ENCODE peak calls at places on chromosome 15, in eight cellular contexts. Z is AG10803, Y is lung, H is epithelial cell of esophagus, Q is B cell, G is testis, E is ovary, U is NB4. B is an unnamed sample.

GRCh38 chr15:77541421-77542181 is 91.1 kb downstream of the LINGO1 start:
- DNase-seq in H (no peak), Z (peak), Q (no peak), G (peak), U (no peak), Y (peak), E (no peak), B (no peak)

GRCh38 chr15:48084759-48085420 is 35.9 kb upstream of the SLC24A5 start:
- DNase-seq in Z (no peak), E (no peak), H (peak), U (peak), Y (no peak), Q (no peak), G (peak), B (no peak)

GRCh38 chr15:80693682-80694623 is 1.2 kb upstream of the ABHD17C start:
- DNase-seq in Q (no peak), U (peak), H (no peak), Z (no peak), Y (no peak), G (no peak), E (no peak), B (no peak)

GRCh38 chr15:82139823-82140268 is 94.0 kb upstream of the MEX3B start:
- DNase-seq in G (no peak), Z (peak), E (no peak), H (peak), U (peak), Y (no peak), Q (no peak), B (no peak)

GRCh38 chr15:48946088-48946839 is 17.5 kb downstream of the SHC4 start:
- DNase-seq in Q (no peak), G (peak), U (peak), Z (no peak), H (peak), E (no peak), Y (no peak), B (no peak)

GRCh38 chr15:78640840-78641733 is at the start of gene CHRNB4:
- DNase-seq in Y (no peak), G (peak), Z (no peak), Q (peak), H (peak), E (peak), U (no peak), B (no peak)

GRCh38 chr15:60009124-60009523 is 5.0 kb downstream of the FOXB1 start:
- DNase-seq in Z (no peak), Q (no peak), E (no peak), U (no peak), H (no peak), Y (no peak), G (no peak), B (no peak)

GRCh38 chr15:98958076-98958475 is 49.5 kb downstream of the PGPEP1L start:
- DNase-seq in E (no peak), U (no peak), Z (no peak), Y (no peak), G (no peak), Q (no peak), H (no peak), B (no peak)

GRCh38 chr15:95410757-95411156 is 919.7 kb upstream of the NR2F2 start:
- DNase-seq in H (no peak), G (peak), Z (peak), Q (no peak), U (no peak), Y (no peak), E (no peak), B (no peak)

GRCh38 chr15:74174966-74175270 is 1.4 kb downstream of the ISLR start:
- DNase-seq in Z (no peak), G (no peak), E (no peak), Q (no peak), U (no peak), Y (no peak), H (no peak), B (peak)

GRCh38 chr15:58705105-58705504 is 44.4 kb downstream of the ADAM10 start:
- DNase-seq in Z (no peak), H (no peak), G (no peak), Y (no peak), E (no peak), Q (no peak), U (no peak), B (no peak)

GRCh38 chr15:68471552-68471951 is 39.6 kb upstream of the ITGA11 start:
- DNase-seq in H (peak), U (no peak), Q (no peak), G (no peak), Z (no peak), E (no peak), Y (no peak), B (no peak)

GRCh38 chr15:96340611-96341464 is 10.3 kb downstream of the NR2F2 start:
- DNase-seq in U (no peak), H (no peak), E (peak), Y (peak), Z (peak), Q (no peak), G (peak), B (no peak)

GRCh38 chr15:62403164-62403809 is 238.2 kb upstream of the C2CD4B start:
- DNase-seq in G (no peak), H (peak), Y (no peak), Q (no peak), Z (peak), U (no peak), E (no peak), B (no peak)

GRCh38 chr15:41892621-41893421 is 1.0 kb downstream of the SPTBN5 start:
- DNase-seq in U (no peak), Y (peak), E (no peak), Q (peak), G (peak), Z (no peak), H (no peak), B (peak)

GRCh38 chr15:57708047-57708446 is 1.5 kb downstream of the POLR2M start:
- DNase-seq in H (peak), Y (no peak), U (no peak), G (no peak), E (no peak), Q (no peak), Z (no peak), B (no peak)

GRCh38 chr15:71678191-71678590 is 132.2 kb upstream of the NR2E3 start:
- DNase-seq in G (no peak), H (no peak), E (no peak), Z (no peak), Q (no peak), U (no peak), Y (no peak), B (no peak)

GRCh38 chr15:29778382-29778781 is 43.9 kb downstream of the TJP1 start:
- DNase-seq in Y (no peak), E (no peak), H (no peak), U (no peak), G (no peak), Z (no peak), Q (no peak), B (no peak)

GRCh38 chr15:29773816-29774215 is 48.5 kb downstream of the TJP1 start:
- DNase-seq in G (no peak), E (no peak), Z (no peak), H (no peak), U (no peak), Q (no peak), Y (no peak), B (no peak)

GRCh38 chr15:29776859-29777258 is 45.4 kb downstream of the TJP1 start:
- DNase-seq in Q (no peak), H (peak), U (no peak), Y (no peak), E (no peak), Z (no peak), G (no peak), B (no peak)

GRCh38 chr15:29773000-29773399 is 49.3 kb downstream of the TJP1 start:
- DNase-seq in H (no peak), Y (no peak), E (no peak), Z (no peak), Q (no peak), U (no peak), G (no peak), B (no peak)

DNA sequence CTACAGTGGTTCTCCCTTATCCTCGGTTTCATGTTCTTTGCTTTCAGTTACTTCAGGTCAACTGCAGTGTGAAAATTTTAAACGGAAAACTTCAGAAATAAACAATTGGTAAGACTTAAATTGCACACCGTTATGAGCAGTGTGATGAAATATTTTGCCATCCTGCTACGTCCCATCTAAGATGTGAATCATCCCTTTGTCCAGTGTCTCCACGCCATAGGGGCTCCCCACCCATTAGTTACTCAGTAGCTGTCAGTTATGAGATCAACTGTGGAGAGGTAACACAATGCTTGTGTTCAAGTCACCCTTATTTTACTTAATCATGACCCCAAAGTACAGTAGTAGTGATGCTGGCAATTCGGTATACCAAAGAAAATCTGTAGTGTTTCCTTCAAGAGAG is 47.4 kb downstream of the TJP1 start:
- DNase-seq in E (no peak), G (no peak), Q (no peak), Y (no peak), Z (peak), H (peak), U (no peak), B (no peak)
- TF ChIP-seq CTCF in E (no peak), G (no peak), Q (no peak), Y (no peak), Z (no peak), H (no peak), U (no peak), B (no peak)

GRCh38 chr15:38853608-38854007 is 289.0 kb upstream of the RASGRP1 start:
- DNase-seq in H (peak), E (no peak), Z (peak), G (no peak), U (peak), Y (no peak), Q (no peak), B (no peak)
- TF ChIP-seq CTCF in H (peak), E (no peak), Z (peak), G (no peak), U (peak), Y (no peak), Q (no peak), B (peak)

GRCh38 chr15:23628612-23629233 is 18.9 kb downstream of the MAGEL2 start:
- DNase-seq in Z (no peak), Q (no peak), Y (no peak), H (no peak), G (no peak), U (no peak), E (no peak), B (no peak)

GRCh38 chr15:23629234-23629805 is 18.3 kb downstream of the MAGEL2 start:
- DNase-seq in H (peak), Y (no peak), Z (peak), G (no peak), E (no peak), U (peak), Q (no peak), B (no peak)
- TF ChIP-seq CTCF in H (peak), Y (no peak), Z (peak), G (peak), E (no peak), U (peak), Q (peak), B (peak)

GRCh38 chr15:101017041-101017754 is 98.0 kb downstream of the LRRK1 start:
- DNase-seq in Z (no peak), G (peak), H (no peak), E (no peak), Q (no peak), Y (peak), U (peak), B (no peak)
- TF ChIP-seq CTCF in Z (no peak), G (no peak), H (no peak), E (no peak), Q (no peak), Y (no peak), U (peak), B (no peak)

GRCh38 chr15:45393851-45394250 is 15.5 kb upstream of the GATM start:
- DNase-seq in G (no peak), E (no peak), Q (no peak), Z (no peak), H (peak), U (peak), Y (no peak), B (no peak)
- TF ChIP-seq CTCF in G (no peak), E (no peak), Q (no peak), Z (peak), H (peak), U (no peak), Y (no peak), B (peak)

GRCh38 chr15:70014860-70015490 is 82.7 kb downstream of the TLE3 start:
- DNase-seq in Z (no peak), E (no peak), H (no peak), G (no peak), Y (no peak), Q (peak), U (peak), B (peak)
- TF ChIP-seq CTCF in Z (no peak), E (no peak), H (no peak), G (no peak), Y (no peak), Q (no peak), U (no peak), B (no peak)

GRCh38 chr15:64841258-64842098 is at the start of gene PLEKHO2:
- DNase-seq in E (peak), U (peak), Y (peak), G (peak), Z (peak), Q (peak), H (peak), B (peak)
- TF ChIP-seq CTCF in E (no peak), U (peak), Y (no peak), G (no peak), Z (no peak), Q (peak), H (no peak), B (peak)

B was measured in Peyer's patch.